ENCODE peak calls at places on chromosome 12, in five cellular contexts. H is GM12878, Q is GM23338, S is heart right ventricle, F is tibial nerve. I is an unnamed sample.
A peak's percentile ranks its signal among the peaks of the same experiment; 100 is the strongest.

GRCh38 chr12:128133321-128134050 is 133.5 kb upstream of the TMEM132C start:
- DNase-seq in S (no peak), F (no peak), H (no peak), Q (no peak), I (no peak)

GRCh38 chr12:65532162-65532561 is 253.7 kb downstream of the MSRB3 start:
- DNase-seq in Q (no peak), F (no peak), H (no peak), S (no peak), I (no peak)

GRCh38 chr12:104215638-104216297 is at the start of gene TXNRD1:
- DNase-seq in S (peak; percentile 87), Q (peak; percentile 94), H (peak; percentile 19), F (peak; percentile 55), I (peak; percentile 87)

GRCh38 chr12:118359541-118359915 is 13.2 kb downstream of the TAOK3 start:
- DNase-seq in F (no peak), S (no peak), Q (no peak), H (no peak), I (no peak)

GRCh38 chr12:15131462-15131861 is 89.8 kb downstream of the RERG start:
- DNase-seq in H (no peak), Q (no peak), S (no peak), F (no peak), I (no peak)

GRCh38 chr12:13205809-13206559 is 9.5 kb downstream of the EMP1 start:
- DNase-seq in H (no peak), S (no peak), Q (no peak), F (no peak), I (no peak)

GRCh38 chr12:58916891-58917570 is 3.3 kb downstream of the LRIG3 start:
- DNase-seq in F (no peak), Q (no peak), H (no peak), S (no peak), I (no peak)

GRCh38 chr12:28527631-28528249 is 337.5 kb downstream of the CCDC91 start:
- DNase-seq in Q (no peak), F (no peak), S (no peak), H (no peak), I (peak; percentile 13)

GRCh38 chr12:58414398-58414871 is 473.1 kb downstream of the ATP23 start:
- DNase-seq in S (no peak), Q (no peak), F (no peak), H (no peak), I (no peak)

GRCh38 chr12:95637471-95638155 is 86.3 kb upstream of the USP44 start:
- DNase-seq in H (no peak), F (no peak), S (no peak), Q (no peak), I (no peak)

GRCh38 chr12:120903818-120904773 is at the start of gene SPPL3:
- DNase-seq in F (peak; percentile 89), H (peak; percentile 43), Q (peak; percentile 96), S (peak; percentile 95), I (peak; percentile 98)

GRCh38 chr12:2450553-2450952 is 344.2 kb upstream of the FKBP4 start:
- DNase-seq in S (no peak), F (no peak), H (no peak), Q (no peak), I (no peak)

GRCh38 chr12:60169904-60170303 is 574.1 kb downstream of the SLC16A7 start:
- DNase-seq in F (no peak), Q (no peak), S (no peak), H (no peak), I (no peak)

GRCh38 chr12:101018540-101018939 is 191.5 kb downstream of the SLC5A8 start:
- DNase-seq in Q (peak; percentile 19), F (no peak), H (no peak), S (no peak), I (no peak)

GRCh38 chr12:50127546-50127945 is 15.5 kb downstream of the COX14 start:
- DNase-seq in F (no peak), H (no peak), S (no peak), Q (no peak), I (no peak)

GRCh38 chr12:69388371-69388770 is 28.8 kb downstream of the YEATS4 start:
- DNase-seq in Q (no peak), S (no peak), H (no peak), F (no peak), I (no peak)

GRCh38 chr12:130783110-130783715 is 55.8 kb downstream of the STX2 start:
- DNase-seq in Q (peak; percentile 56), F (no peak), H (no peak), S (no peak), I (no peak)

GRCh38 chr12:132686831-132687210 is 321 bp downstream of the POLE start:
- DNase-seq in Q (peak; percentile 48), F (no peak), H (no peak), S (no peak), I (no peak)

GRCh38 chr12:132687211-132688164 is at the start of the genes POLE and PXMP2:
- DNase-seq in Q (peak; percentile 98), S (peak; percentile 97), F (peak; percentile 92), H (peak; percentile 66), I (peak; percentile 99)

GRCh38 chr12:132690112-132690511 is 2.7 kb downstream of the PXMP2 start:
- DNase-seq in H (no peak), Q (no peak), S (no peak), F (no peak), I (no peak)

GRCh38 chr12:132685400-132685799 is 1.7 kb downstream of the POLE start:
- DNase-seq in S (no peak), H (no peak), F (no peak), Q (no peak), I (no peak)

GRCh38 chr12:132689227-132689626 is 1.8 kb downstream of the PXMP2 start:
- DNase-seq in H (no peak), F (no peak), S (no peak), Q (peak; percentile 21), I (no peak)
- H3K4me3 ChIP-seq in H (no peak overlapping the region), F (peak overlapping the region; percentile 9), S (peak overlapping the region; percentile 30), Q (peak overlapping the region; percentile 45), I (no peak overlapping the region)

DNA sequence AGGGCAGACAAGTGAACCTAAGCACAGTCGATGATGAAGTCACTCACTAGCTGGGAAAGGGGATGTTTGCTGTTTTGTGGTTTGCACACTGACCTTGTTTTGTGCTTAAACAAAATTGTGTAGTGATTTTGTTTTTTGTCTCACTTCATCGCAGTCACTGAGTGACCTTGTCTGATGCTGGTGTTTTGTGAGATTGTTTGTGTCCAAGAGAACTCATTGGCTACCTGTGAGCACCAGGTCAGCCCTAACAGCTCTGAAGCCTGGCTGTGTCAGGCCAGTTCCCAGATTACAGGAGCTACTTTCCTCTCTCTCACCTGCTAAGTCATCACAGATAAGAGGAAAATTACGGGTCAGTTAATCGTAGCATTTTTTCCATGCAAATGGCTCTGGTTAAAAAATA is 3.9 kb upstream of the ESYT1 start:
- DNase-seq in H (no peak), Q (no peak), F (no peak), S (no peak), I (no peak)
- H3K27ac ChIP-seq in H (no peak overlapping the region), Q (no peak overlapping the region), F (no peak overlapping the region), S (no peak overlapping the region), I (no peak overlapping the region)

GRCh38 chr12:116736962-116737773 is 701 bp downstream of the SPRING1 start:
- DNase-seq in S (no peak), Q (peak; percentile 49), H (no peak), F (no peak), I (peak; percentile 58)

GRCh38 chr12:116734156-116734768 is 3.6 kb downstream of the SPRING1 start:
- DNase-seq in H (no peak), Q (no peak), F (no peak), S (no peak), I (no peak)

GRCh38 chr12:116735084-116735483 is 2.8 kb downstream of the SPRING1 start:
- DNase-seq in H (no peak), F (no peak), Q (no peak), S (no peak), I (no peak)

GRCh38 chr12:116737774-116738657 is at the start of the genes RNFT2 and SPRING1:
- DNase-seq in H (peak; percentile 95), F (peak; percentile 98), S (peak; percentile 98), Q (peak; percentile 99), I (peak; percentile 99)

GRCh38 chr12:116735951-116736599 is 1.8 kb downstream of the SPRING1 start:
- DNase-seq in Q (no peak), H (no peak), F (no peak), S (no peak), I (no peak)
- H3K4me3 ChIP-seq in Q (peak overlapping the region; percentile 96), H (peak overlapping the region; percentile 99), F (peak overlapping the region; percentile 94), S (peak overlapping the region; percentile 82), I (peak overlapping the region; percentile 90)

GRCh38 chr12:21130998-21131397 is at the start of gene SLCO1B1:
- DNase-seq in S (no peak), F (no peak), Q (no peak), H (no peak), I (no peak)
- H3K27ac ChIP-seq in S (no peak within 1 kb of the TSS), F (no peak within 1 kb of the TSS), Q (no peak within 1 kb of the TSS), H (no peak within 1 kb of the TSS), I (no peak within 1 kb of the TSS)

GRCh38 chr12:91178139-91178561 is 4.5 kb downstream of the DCN start:
- DNase-seq in H (no peak), F (no peak), S (no peak), Q (peak; percentile 43), I (peak; percentile 38)

GRCh38 chr12:91180162-91180561 is 2.5 kb downstream of the DCN start:
- DNase-seq in Q (no peak), F (no peak), H (no peak), S (no peak), I (no peak)

GRCh38 chr12:91179315-91179714 is 3.3 kb downstream of the DCN start:
- DNase-seq in F (no peak), Q (no peak), S (no peak), H (no peak), I (no peak)

GRCh38 chr12:91178801-91179200 is 3.8 kb downstream of the DCN start:
- DNase-seq in F (no peak), Q (no peak), H (no peak), S (no peak), I (no peak)

GRCh38 chr12:91177380-91177779 is 5.2 kb downstream of the DCN start:
- DNase-seq in H (no peak), F (no peak), S (no peak), Q (no peak), I (no peak)
- H3K4me3 ChIP-seq in H (no peak overlapping the region), F (peak overlapping the region; percentile 59), S (peak overlapping the region; percentile 52), Q (no peak overlapping the region), I (peak overlapping the region; percentile 56)

I was measured in right cardiac atrium.